ENCODE peak calls at places on chromosomes 11 and 22, in six cellular contexts. O is IMR-90, U is neuronal stem cell, Y is mesenchymal stem cell, S is trophoblast cell, A is H1. Z is an unnamed sample.

GRCh38 chr11:116301141-116301540 is 471.6 kb downstream of the BUD13 start:
- DNase-seq in O (no peak), U (no peak), Y (no peak), S (no peak), A (no peak), Z (no peak)

GRCh38 chr11:73554677-73555320 is 43.1 kb downstream of the FAM168A start:
- DNase-seq in O (no peak), U (no peak), Y (no peak), S (no peak), A (no peak), Z (no peak)

GRCh38 chr22:41780714-41781507 is 19.6 kb upstream of the CCDC134 start:
- DNase-seq in O (peak; percentile 63), U (no peak), Y (peak; percentile 61), S (peak; percentile 26), A (no peak), Z (no peak)

GRCh38 chr22:24333301-24333700 is 62.7 kb downstream of the SPECC1L start:
- DNase-seq in O (peak; percentile 90), U (no peak), Y (no peak), S (no peak), A (no peak), Z (no peak)

GRCh38 chr11:6889835-6890234 is 2.5 kb downstream of the OR2D2 start:
- DNase-seq in O (no peak), U (no peak), Y (no peak), S (no peak), A (no peak), Z (no peak)

GRCh38 chr22:48686694-48687302 is 1140.9 kb downstream of the BRD1 start:
- DNase-seq in O (no peak), U (no peak), Y (no peak), S (no peak), A (no peak), Z (no peak)

GRCh38 chr22:23305321-23305910 is 125.1 kb downstream of the BCR start:
- DNase-seq in O (peak; percentile 80), U (no peak), Y (peak; percentile 82), S (no peak), A (no peak), Z (no peak)

GRCh38 chr11:47378011-47378835 is at the start of gene SPI1:
- DNase-seq in O (no peak), U (no peak), Y (no peak), S (no peak), A (no peak), Z (no peak)

GRCh38 chr22:50306753-50307749 is at the start of gene PLXNB2:
- DNase-seq in O (peak; percentile 80), U (peak; percentile 82), Y (peak; percentile 81), S (peak; percentile 68), A (peak; percentile 78), Z (peak; percentile 65)

GRCh38 chr11:12838463-12839120 is 164.4 kb downstream of the TEAD1 start:
- DNase-seq in O (no peak), U (no peak), Y (no peak), S (peak; percentile 50), A (no peak), Z (no peak)

GRCh38 chr11:79447039-79447438 is 6.2 kb upstream of the TENM4 start:
- DNase-seq in O (no peak), U (no peak), Y (no peak), S (no peak), A (no peak), Z (no peak)

GRCh38 chr22:40609216-40609615 is 27.3 kb downstream of the MRTFA start:
- DNase-seq in O (no peak), U (no peak), Y (no peak), S (no peak), A (no peak), Z (no peak)

GRCh38 chr11:40188848-40189247 is 1270.6 kb downstream of the LRRC4C start:
- DNase-seq in O (no peak), U (no peak), Y (no peak), S (no peak), A (no peak), Z (no peak)

GRCh38 chr22:39090426-39091064 is 6.5 kb upstream of the APOBEC3H start:
- DNase-seq in O (no peak), U (no peak), Y (no peak), S (no peak), A (no peak), Z (no peak)

GRCh38 chr11:71474771-71475483 is 21.9 kb downstream of the NADSYN1 start:
- DNase-seq in O (no peak), U (no peak), Y (no peak), S (no peak), A (no peak), Z (no peak)

GRCh38 chr22:50071432-50072166 is 13.5 kb upstream of the TTLL8 start:
- DNase-seq in O (no peak), U (no peak), Y (no peak), S (no peak), A (no peak), Z (no peak)

GRCh38 chr22:40107756-40108437 is 69.8 kb upstream of the TNRC6B start:
- DNase-seq in O (peak; percentile 12), U (no peak), Y (peak; percentile 12), S (peak; percentile 49), A (no peak), Z (no peak)

GRCh38 chr11:129446572-129446971 is 70.9 kb downstream of the BARX2 start:
- DNase-seq in O (no peak), U (no peak), Y (no peak), S (no peak), A (no peak), Z (no peak)

GRCh38 chr11:70000228-70000627 is 77.9 kb upstream of the ANO1 start:
- DNase-seq in O (no peak), U (no peak), Y (no peak), S (no peak), A (no peak), Z (no peak)

GRCh38 chr22:21446128-21446826 is 20.9 kb upstream of the TMEM191C start:
- DNase-seq in O (no peak), U (no peak), Y (no peak), S (no peak), A (peak; percentile 43), Z (peak; percentile 24)

DNA sequence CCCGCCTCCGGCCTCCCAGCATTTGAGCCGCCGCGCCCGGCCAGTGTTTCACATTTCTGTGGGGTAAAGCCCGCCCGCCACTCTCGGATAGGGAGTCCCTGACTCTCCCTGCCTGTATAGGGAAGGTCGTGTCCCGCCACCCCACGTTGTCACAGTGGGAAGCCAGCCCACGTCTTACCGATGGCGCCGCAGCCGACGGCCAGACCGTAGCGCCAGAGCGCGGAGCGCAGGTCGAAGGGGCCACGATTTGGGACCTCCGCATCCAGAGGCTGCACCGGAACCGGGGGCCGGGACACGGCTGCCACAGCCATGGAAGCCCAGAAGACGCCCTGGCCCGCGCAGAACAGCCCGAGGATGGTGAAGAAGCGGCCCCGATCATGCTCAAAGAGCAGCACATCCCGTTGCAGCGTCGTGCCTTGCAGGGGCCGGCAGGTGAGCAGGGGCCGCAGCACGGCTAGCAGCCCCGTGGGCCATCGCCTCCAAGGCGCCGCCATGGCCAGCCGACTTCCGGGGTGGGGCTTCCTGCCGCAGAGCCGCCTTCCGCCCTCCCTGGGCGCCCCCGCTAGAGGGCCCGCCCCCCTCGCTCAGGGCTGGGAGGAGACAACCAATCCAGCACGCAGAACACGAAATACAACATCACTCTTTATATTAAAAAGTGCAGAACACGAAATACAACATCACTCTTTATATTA is at the start of gene TMEM223:
- DNase-seq in O (peak; percentile 72), U (peak; percentile 66), Y (peak; percentile 87), S (peak; percentile 79), A (peak; percentile 92), Z (peak; percentile 89)
- H3K4ac ChIP-seq in O (peak within 1 kb of the TSS; percentile 88), U (no peak within 1 kb of the TSS), Y (peak within 1 kb of the TSS; percentile 59), S (peak within 1 kb of the TSS; percentile 90), A (peak within 1 kb of the TSS; percentile 91), Z (no peak within 1 kb of the TSS)

DNA sequence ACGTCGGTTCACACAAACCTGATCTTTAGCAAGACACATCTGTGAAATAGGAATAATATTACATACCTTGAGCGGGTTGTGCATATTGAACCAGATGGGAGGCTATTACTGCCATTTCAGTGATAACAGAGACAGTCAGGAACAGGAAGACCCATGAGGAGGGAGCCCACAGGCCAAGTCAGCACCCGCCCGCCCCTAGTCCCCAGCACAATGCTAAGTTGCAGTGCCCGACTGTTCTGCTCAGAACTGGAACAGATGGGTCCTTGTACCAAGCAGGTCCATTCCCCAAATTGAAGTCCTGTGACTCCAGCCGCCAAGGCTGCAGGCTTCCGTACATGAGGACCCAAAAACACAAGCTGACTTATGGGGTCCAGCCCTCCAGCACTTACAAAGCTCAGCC is 9.3 kb downstream of the CXCR5 start:
- DNase-seq in O (no peak), U (no peak), Y (no peak), S (no peak), A (no peak), Z (no peak)
- H3K18ac ChIP-seq in O (no peak overlapping the region), U (no peak overlapping the region), Y (no peak overlapping the region), S (no peak overlapping the region), A (no peak overlapping the region), Z (no peak overlapping the region)

DNA sequence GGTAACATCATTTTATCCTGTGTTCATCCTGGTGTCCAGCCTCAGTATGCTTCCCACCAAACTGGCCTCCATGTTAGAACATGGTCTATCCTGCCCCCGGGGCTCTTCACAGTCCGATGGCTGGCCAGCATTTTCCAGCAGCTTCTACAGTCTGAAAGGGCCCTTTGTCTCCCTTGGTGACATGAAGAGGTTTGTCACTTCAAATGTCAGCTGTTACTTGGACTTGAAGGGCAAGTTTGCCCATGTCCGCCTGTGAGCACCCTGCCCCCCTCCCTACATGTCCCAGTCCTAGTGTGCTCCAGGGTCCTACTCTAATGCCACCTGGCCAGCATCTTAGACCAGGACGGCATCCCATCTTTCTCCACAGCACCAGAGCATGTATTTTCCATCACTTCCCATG is 24.7 kb downstream of the PATZ1 start:
- DNase-seq in O (no peak), U (no peak), Y (no peak), S (no peak), A (no peak), Z (no peak)
- H3K14ac ChIP-seq in O (no peak overlapping the region), U (no peak overlapping the region), Y (no peak overlapping the region), S (no peak overlapping the region), A (no peak overlapping the region), Z (no peak overlapping the region)

GRCh38 chr11:68275721-68276488 is 4.1 kb upstream of the C11orf24 start:
- DNase-seq in O (no peak), U (no peak), Y (no peak), S (peak; percentile 58), A (no peak), Z (no peak)

GRCh38 chr11:68270334-68271022 is 1.3 kb downstream of the C11orf24 start:
- DNase-seq in O (no peak), U (no peak), Y (no peak), S (peak; percentile 41), A (no peak), Z (no peak)

GRCh38 chr11:68269414-68270081 is 2.2 kb downstream of the C11orf24 start:
- DNase-seq in O (peak; percentile 92), U (no peak), Y (peak; percentile 90), S (peak; percentile 75), A (no peak), Z (peak; percentile 14)

GRCh38 chr11:68273056-68273738 is 1.4 kb upstream of the C11orf24 start:
- DNase-seq in O (no peak), U (no peak), Y (no peak), S (no peak), A (no peak), Z (peak; percentile 17)

GRCh38 chr11:68271781-68272608 is at the start of gene C11orf24:
- DNase-seq in O (peak; percentile 91), U (peak; percentile 94), Y (peak; percentile 94), S (peak; percentile 96), A (peak; percentile 95), Z (peak; percentile 96)
- H3K4ac ChIP-seq in O (peak within 1 kb of the TSS; percentile 99), U (peak within 1 kb of the TSS; percentile 8), Y (peak within 1 kb of the TSS; percentile 98), S (peak within 1 kb of the TSS; percentile 94), A (peak within 1 kb of the TSS; percentile 2), Z (no peak within 1 kb of the TSS)

GRCh38 chr11:68271023-68271780 is 571 bp downstream of the C11orf24 start:
- DNase-seq in O (peak; percentile 83), U (peak; percentile 53), Y (peak; percentile 91), S (peak; percentile 46), A (peak; percentile 74), Z (peak; percentile 74)
- H3K18ac ChIP-seq in O (peak overlapping the region; percentile 62), U (peak overlapping the region; percentile 83), Y (peak overlapping the region; percentile 92), S (peak overlapping the region; percentile 83), A (no peak overlapping the region), Z (peak overlapping the region; percentile 27)

Z was measured in H9.